ENCODE peak calls at places on chromosomes 4 and X, in four cellular contexts. C, N, G and D are unnamed samples.

GRCh38 chr4:169345207-169345788 is 74.5 kb upstream of the SH3RF1 start:
- DNase-seq in G (no peak), C (no peak), N (peak; percentile 64), D (no peak)

GRCh38 chrX:151228935-151229334 is 52.6 kb downstream of the GPR50 start:
- DNase-seq in C (no peak), G (no peak), N (no peak), D (no peak)

GRCh38 chrX:108224218-108224617 is 132.6 kb downstream of the ATG4A start:
- DNase-seq in N (no peak), C (peak; percentile 0), G (no peak), D (no peak)

GRCh38 chr4:965766-966134 is 7.6 kb downstream of the DGKQ start:
- DNase-seq in G (no peak), N (no peak), C (no peak), D (no peak)

GRCh38 chr4:2788532-2789103 is 4.3 kb upstream of the SH3BP2 start:
- DNase-seq in G (no peak), C (peak; percentile 73), N (no peak), D (no peak)

GRCh38 chrX:130285069-130285620 is 16.4 kb upstream of the ZNF280C start:
- DNase-seq in N (no peak), C (no peak), G (no peak), D (no peak)

GRCh38 chr4:10079951-10080873 is 36.4 kb downstream of the WDR1 start:
- DNase-seq in C (no peak), N (no peak), G (peak; percentile 57), D (peak; percentile 49)

GRCh38 chr4:153241970-153242847 is 38.0 kb downstream of the TRIM2 start:
- DNase-seq in C (peak; percentile 75), N (no peak), G (no peak), D (no peak)

GRCh38 chr4:1055721-1056590 is 44.5 kb downstream of the FGFRL1 start:
- DNase-seq in G (no peak), N (no peak), C (peak; percentile 76), D (peak; percentile 87)

GRCh38 chr4:6449746-6450369 is 22.6 kb downstream of the PPP2R2C start:
- DNase-seq in G (no peak), N (no peak), C (no peak), D (no peak)

GRCh38 chr4:153209410-153209809 is 5.2 kb downstream of the TRIM2 start:
- DNase-seq in G (no peak), N (no peak), C (peak; percentile 76), D (no peak)

GRCh38 chr4:87322754-87323153 is at the start of gene HSD17B13:
- DNase-seq in N (no peak), C (no peak), G (peak; percentile 1), D (no peak)

GRCh38 chrX:135707880-135708279 is 5.6 kb upstream of the CT45A1 start:
- DNase-seq in C (peak; percentile 44), G (no peak), N (no peak), D (peak; percentile 59)

GRCh38 chr4:156593464-156593863 is 378.1 kb downstream of the PDGFC start:
- DNase-seq in N (no peak), C (no peak), G (no peak), D (no peak)

GRCh38 chr4:108043536-108043935 is 53.8 kb downstream of the HADH start:
- DNase-seq in C (peak; percentile 87), N (no peak), G (no peak), D (no peak)

GRCh38 chr4:55364691-55365346 is 18.8 kb downstream of the SRD5A3 start:
- DNase-seq in C (no peak), G (no peak), N (no peak), D (no peak)

GRCh38 chrX:23981711-23982110 is 45.3 kb downstream of the KLHL15 start:
- DNase-seq in G (no peak), C (peak; percentile 5), N (no peak), D (no peak)

GRCh38 chr4:24477919-24478318 is 106.4 kb downstream of the DHX15 start:
- DNase-seq in C (peak; percentile 73), N (no peak), G (no peak), D (no peak)

GRCh38 chr4:132955146-132955545 is 193.9 kb upstream of the PCDH10 start:
- DNase-seq in C (no peak), N (no peak), G (no peak), D (no peak)

GRCh38 chr4:7797330-7797729 is 142.3 kb downstream of the AFAP1 start:
- DNase-seq in G (no peak), N (no peak), C (no peak), D (no peak)